ENCODE peak calls at places on chromosomes 13 and 19, in six cellular contexts. One of them, this sample, is unnamed.

GRCh38 chr13:112968380-112968909 is 569 bp upstream of the MCF2L start:
- DNase-seq in transverse colon: peak
- DNase-seq in sciatic nerve: peak
- DNase-seq in BJ: no peak
- DNase-seq in osteocyte: no peak
- DNase-seq in nucleus accumbens: no peak
- DNase-seq in this sample: peak

GRCh38 chr19:13095934-13096890 is 6.4 kb downstream of the LYL1 start:
- DNase-seq in nucleus accumbens: no peak
- DNase-seq in transverse colon: no peak
- DNase-seq in sciatic nerve: no peak
- DNase-seq in osteocyte: no peak
- DNase-seq in BJ: no peak
- DNase-seq in this sample: peak

GRCh38 chr13:75762066-75762937 is 126.2 kb downstream of the LMO7 start:
- DNase-seq in BJ: no peak
- DNase-seq in osteocyte: no peak
- DNase-seq in nucleus accumbens: no peak
- DNase-seq in transverse colon: no peak
- DNase-seq in sciatic nerve: no peak
- DNase-seq in this sample: no peak

GRCh38 chr13:23658929-23659541 is 88.8 kb downstream of the TNFRSF19 start:
- DNase-seq in transverse colon: peak
- DNase-seq in nucleus accumbens: no peak
- DNase-seq in BJ: no peak
- DNase-seq in sciatic nerve: no peak
- DNase-seq in osteocyte: no peak
- DNase-seq in this sample: no peak

GRCh38 chr13:64266024-64266423 is 2850.4 kb upstream of the PCDH20 start:
- DNase-seq in BJ: no peak
- DNase-seq in osteocyte: no peak
- DNase-seq in transverse colon: no peak
- DNase-seq in nucleus accumbens: no peak
- DNase-seq in sciatic nerve: no peak
- DNase-seq in this sample: no peak

GRCh38 chr13:48068036-48068435 is 26.9 kb downstream of the MED4 start:
- DNase-seq in BJ: no peak
- DNase-seq in transverse colon: no peak
- DNase-seq in sciatic nerve: no peak
- DNase-seq in osteocyte: no peak
- DNase-seq in nucleus accumbens: no peak
- DNase-seq in this sample: no peak

GRCh38 chr19:41324231-41324702 is 14.3 kb downstream of the CCDC97 start:
- DNase-seq in nucleus accumbens: no peak
- DNase-seq in osteocyte: no peak
- DNase-seq in sciatic nerve: no peak
- DNase-seq in transverse colon: no peak
- DNase-seq in BJ: no peak
- DNase-seq in this sample: no peak

GRCh38 chr13:24747248-24748151 is 16.5 kb upstream of the RNF17 start:
- DNase-seq in sciatic nerve: no peak
- DNase-seq in nucleus accumbens: no peak
- DNase-seq in transverse colon: peak
- DNase-seq in osteocyte: peak
- DNase-seq in BJ: no peak
- DNase-seq in this sample: no peak

GRCh38 chr13:51715613-51716012 is 88.3 kb downstream of the DHRS12 start:
- DNase-seq in nucleus accumbens: no peak
- DNase-seq in BJ: no peak
- DNase-seq in osteocyte: no peak
- DNase-seq in transverse colon: no peak
- DNase-seq in sciatic nerve: no peak
- DNase-seq in this sample: no peak

GRCh38 chr19:46784262-46785053 is 3.9 kb downstream of the SLC1A5 start:
- DNase-seq in BJ: peak
- DNase-seq in nucleus accumbens: no peak
- DNase-seq in sciatic nerve: peak
- DNase-seq in transverse colon: peak
- DNase-seq in osteocyte: peak
- DNase-seq in this sample: peak

GRCh38 chr19:5881543-5882299 is 11.4 kb upstream of the FUT5 start:
- DNase-seq in sciatic nerve: no peak
- DNase-seq in osteocyte: no peak
- DNase-seq in nucleus accumbens: no peak
- DNase-seq in BJ: no peak
- DNase-seq in transverse colon: no peak
- DNase-seq in this sample: no peak

GRCh38 chr13:59790626-59791025 is 373.1 kb downstream of the DIAPH3 start:
- DNase-seq in nucleus accumbens: no peak
- DNase-seq in sciatic nerve: no peak
- DNase-seq in osteocyte: no peak
- DNase-seq in transverse colon: no peak
- DNase-seq in BJ: no peak
- DNase-seq in this sample: no peak

GRCh38 chr19:18274776-18275356 is 614 bp upstream of the IQCN start:
- DNase-seq in sciatic nerve: peak
- DNase-seq in transverse colon: peak
- DNase-seq in BJ: peak
- DNase-seq in osteocyte: peak
- DNase-seq in nucleus accumbens: peak
- DNase-seq in this sample: no peak

GRCh38 chr13:48888613-48889012 is 87.1 kb upstream of the FNDC3A start:
- DNase-seq in nucleus accumbens: no peak
- DNase-seq in BJ: no peak
- DNase-seq in transverse colon: no peak
- DNase-seq in osteocyte: no peak
- DNase-seq in sciatic nerve: no peak
- DNase-seq in this sample: no peak

GRCh38 chr13:81001828-81002385 is 661.0 kb upstream of the SPRY2 start:
- DNase-seq in nucleus accumbens: no peak
- DNase-seq in sciatic nerve: no peak
- DNase-seq in osteocyte: no peak
- DNase-seq in transverse colon: no peak
- DNase-seq in BJ: no peak
- DNase-seq in this sample: no peak

GRCh38 chr13:36475468-36475867 is 43.2 kb downstream of the CCNA1 start:
- DNase-seq in nucleus accumbens: no peak
- DNase-seq in osteocyte: no peak
- DNase-seq in sciatic nerve: no peak
- DNase-seq in BJ: no peak
- DNase-seq in transverse colon: no peak
- DNase-seq in this sample: no peak

GRCh38 chr13:102392810-102393209 is 9.0 kb downstream of the FGF14 start:
- DNase-seq in transverse colon: no peak
- DNase-seq in nucleus accumbens: peak
- DNase-seq in BJ: no peak
- DNase-seq in osteocyte: no peak
- DNase-seq in sciatic nerve: no peak
- DNase-seq in this sample: no peak

GRCh38 chr19:53463263-53463662 is 4.3 kb upstream of the ZNF813 start:
- DNase-seq in transverse colon: peak
- DNase-seq in sciatic nerve: peak
- DNase-seq in nucleus accumbens: peak
- DNase-seq in BJ: no peak
- DNase-seq in osteocyte: no peak
- DNase-seq in this sample: no peak

GRCh38 chr13:101306773-101307172 is 109.5 kb downstream of the NALCN start:
- DNase-seq in osteocyte: no peak
- DNase-seq in nucleus accumbens: no peak
- DNase-seq in sciatic nerve: no peak
- DNase-seq in BJ: no peak
- DNase-seq in transverse colon: no peak
- DNase-seq in this sample: no peak

GRCh38 chr13:70203661-70204229 is 95.5 kb upstream of the KLHL1 start:
- DNase-seq in BJ: no peak
- DNase-seq in nucleus accumbens: no peak
- DNase-seq in transverse colon: no peak
- DNase-seq in sciatic nerve: no peak
- DNase-seq in osteocyte: no peak
- DNase-seq in this sample: no peak

GRCh38 chr19:3983936-3984583 is 1.2 kb downstream of the EEF2 start:
- DNase-seq in BJ: no peak
- DNase-seq in sciatic nerve: no peak
- DNase-seq in transverse colon: peak
- DNase-seq in osteocyte: no peak
- DNase-seq in nucleus accumbens: no peak
- DNase-seq in this sample: peak

GRCh38 chr13:112714366-112714765 is 24.5 kb downstream of the ATP11A start:
- DNase-seq in sciatic nerve: peak
- DNase-seq in transverse colon: no peak
- DNase-seq in BJ: no peak
- DNase-seq in osteocyte: no peak
- DNase-seq in nucleus accumbens: no peak
- DNase-seq in this sample: peak

GRCh38 chr19:4566402-4567051 is 7.0 kb upstream of the SEMA6B start:
- DNase-seq in transverse colon: no peak
- DNase-seq in osteocyte: no peak
- DNase-seq in nucleus accumbens: no peak
- DNase-seq in BJ: no peak
- DNase-seq in sciatic nerve: no peak
- DNase-seq in this sample: no peak

GRCh38 chr19:2552859-2553258 is 76.9 kb downstream of the GADD45B start:
- DNase-seq in transverse colon: peak
- DNase-seq in nucleus accumbens: no peak
- DNase-seq in sciatic nerve: no peak
- DNase-seq in osteocyte: no peak
- DNase-seq in BJ: no peak
- DNase-seq in this sample: peak

GRCh38 chr19:31140717-31141116 is 208.5 kb downstream of the TSHZ3 start:
- DNase-seq in nucleus accumbens: no peak
- DNase-seq in BJ: no peak
- DNase-seq in osteocyte: no peak
- DNase-seq in sciatic nerve: no peak
- DNase-seq in transverse colon: no peak
- DNase-seq in this sample: no peak

GRCh38 chr19:9362905-9363304 is at the start of gene ZNF177:
- DNase-seq in sciatic nerve: no peak
- DNase-seq in BJ: no peak
- DNase-seq in transverse colon: no peak
- DNase-seq in osteocyte: no peak
- DNase-seq in nucleus accumbens: no peak
- DNase-seq in this sample: no peak

GRCh38 chr19:7515091-7515470 is 822 bp upstream of the ZNF358 start:
- DNase-seq in osteocyte: no peak
- DNase-seq in BJ: no peak
- DNase-seq in nucleus accumbens: no peak
- DNase-seq in transverse colon: peak
- DNase-seq in sciatic nerve: no peak
- DNase-seq in this sample: no peak

GRCh38 chr13:25286308-25286968 is 850 bp downstream of the MTMR6 start:
- DNase-seq in transverse colon: peak
- DNase-seq in BJ: no peak
- DNase-seq in nucleus accumbens: no peak
- DNase-seq in sciatic nerve: no peak
- DNase-seq in osteocyte: no peak
- DNase-seq in this sample: peak

GRCh38 chr13:105452895-105453294 is 1082.6 kb downstream of the EFNB2 start:
- DNase-seq in osteocyte: no peak
- DNase-seq in transverse colon: no peak
- DNase-seq in sciatic nerve: no peak
- DNase-seq in BJ: no peak
- DNase-seq in nucleus accumbens: no peak
- DNase-seq in this sample: no peak

GRCh38 chr19:43229315-43229714 is 23.9 kb upstream of the PSG4 start:
- DNase-seq in osteocyte: no peak
- DNase-seq in transverse colon: no peak
- DNase-seq in sciatic nerve: no peak
- DNase-seq in BJ: no peak
- DNase-seq in nucleus accumbens: no peak
- DNase-seq in this sample: no peak

GRCh38 chr13:80340643-80341097 is 256 bp downstream of the SPRY2 start:
- DNase-seq in transverse colon: no peak
- DNase-seq in osteocyte: no peak
- DNase-seq in BJ: no peak
- DNase-seq in nucleus accumbens: no peak
- DNase-seq in sciatic nerve: peak
- DNase-seq in this sample: no peak